ENCODE peak calls at places on chromosomes 11 and 22, in seven cellular contexts. One of them, this sample, is unnamed.

GRCh38 chr11:111598546-111598945 is 3.7 kb upstream of the SIK2 start:
- DNase-seq in mesenchymal stem cell: no peak
- DNase-seq in IMR-90: peak
- DNase-seq in neuronal stem cell: no peak
- DNase-seq in H1: no peak
- DNase-seq in trophoblast cell: no peak
- DNase-seq in mesendoderm: no peak
- DNase-seq in this sample: no peak

GRCh38 chr11:61512435-61512834 is 3.9 kb downstream of the LRRC10B start:
- DNase-seq in mesenchymal stem cell: no peak
- DNase-seq in IMR-90: no peak
- DNase-seq in neuronal stem cell: no peak
- DNase-seq in H1: no peak
- DNase-seq in trophoblast cell: no peak
- DNase-seq in mesendoderm: no peak
- DNase-seq in this sample: no peak

GRCh38 chr11:81966340-81966739 is 767.3 kb downstream of the FAM181B start:
- DNase-seq in mesenchymal stem cell: no peak
- DNase-seq in IMR-90: no peak
- DNase-seq in neuronal stem cell: no peak
- DNase-seq in H1: no peak
- DNase-seq in trophoblast cell: no peak
- DNase-seq in mesendoderm: no peak
- DNase-seq in this sample: no peak

GRCh38 chr11:22337571-22338464 is at the start of gene SLC17A6:
- DNase-seq in mesenchymal stem cell: peak
- DNase-seq in IMR-90: peak
- DNase-seq in neuronal stem cell: peak
- DNase-seq in H1: no peak
- DNase-seq in trophoblast cell: peak
- DNase-seq in mesendoderm: peak
- DNase-seq in this sample: peak

GRCh38 chr22:27609411-27610029 is 192.0 kb downstream of the MN1 start:
- DNase-seq in mesenchymal stem cell: no peak
- DNase-seq in IMR-90: no peak
- DNase-seq in neuronal stem cell: peak
- DNase-seq in H1: no peak
- DNase-seq in trophoblast cell: no peak
- DNase-seq in mesendoderm: no peak
- DNase-seq in this sample: no peak

GRCh38 chr11:134800826-134801225 is 388.8 kb upstream of the B3GAT1 start:
- DNase-seq in mesenchymal stem cell: no peak
- DNase-seq in IMR-90: no peak
- DNase-seq in neuronal stem cell: no peak
- DNase-seq in H1: no peak
- DNase-seq in trophoblast cell: no peak
- DNase-seq in mesendoderm: no peak
- DNase-seq in this sample: no peak

GRCh38 chr11:19674420-19674819 is 38.2 kb upstream of the NAV2 start:
- DNase-seq in mesenchymal stem cell: no peak
- DNase-seq in IMR-90: no peak
- DNase-seq in neuronal stem cell: no peak
- DNase-seq in H1: no peak
- DNase-seq in trophoblast cell: no peak
- DNase-seq in mesendoderm: peak
- DNase-seq in this sample: no peak

GRCh38 chr11:64025205-64025604 is 10.5 kb upstream of the FLRT1 start:
- DNase-seq in mesenchymal stem cell: no peak
- DNase-seq in IMR-90: no peak
- DNase-seq in neuronal stem cell: no peak
- DNase-seq in H1: no peak
- DNase-seq in trophoblast cell: no peak
- DNase-seq in mesendoderm: peak
- DNase-seq in this sample: peak

GRCh38 chr11:70500076-70500847 is 101.9 kb downstream of the CTTN start:
- DNase-seq in mesenchymal stem cell: no peak
- DNase-seq in IMR-90: no peak
- DNase-seq in neuronal stem cell: no peak
- DNase-seq in H1: no peak
- DNase-seq in trophoblast cell: no peak
- DNase-seq in mesendoderm: no peak
- DNase-seq in this sample: no peak

GRCh38 chr22:22745225-22746060 is 101.0 kb downstream of the GGTLC2 start:
- DNase-seq in mesenchymal stem cell: no peak
- DNase-seq in IMR-90: peak
- DNase-seq in neuronal stem cell: peak
- DNase-seq in H1: no peak
- DNase-seq in trophoblast cell: peak
- DNase-seq in mesendoderm: peak
- DNase-seq in this sample: peak

GRCh38 chr11:76232026-76232665 is 25.8 kb upstream of the WNT11 start:
- DNase-seq in mesenchymal stem cell: no peak
- DNase-seq in IMR-90: no peak
- DNase-seq in neuronal stem cell: no peak
- DNase-seq in H1: no peak
- DNase-seq in trophoblast cell: no peak
- DNase-seq in mesendoderm: no peak
- DNase-seq in this sample: no peak

GRCh38 chr11:102528618-102529017 is 1.9 kb downstream of the MMP7 start:
- DNase-seq in mesenchymal stem cell: no peak
- DNase-seq in IMR-90: peak
- DNase-seq in neuronal stem cell: no peak
- DNase-seq in H1: no peak
- DNase-seq in trophoblast cell: no peak
- DNase-seq in mesendoderm: no peak
- DNase-seq in this sample: no peak

GRCh38 chr22:47043835-47044721 is 281.6 kb downstream of the TBC1D22A start:
- DNase-seq in mesenchymal stem cell: peak
- DNase-seq in IMR-90: peak
- DNase-seq in neuronal stem cell: no peak
- DNase-seq in H1: no peak
- DNase-seq in trophoblast cell: peak
- DNase-seq in mesendoderm: no peak
- DNase-seq in this sample: peak

GRCh38 chr11:134474070-134474860 is 62.2 kb upstream of the B3GAT1 start:
- DNase-seq in mesenchymal stem cell: no peak
- DNase-seq in IMR-90: no peak
- DNase-seq in neuronal stem cell: no peak
- DNase-seq in H1: no peak
- DNase-seq in trophoblast cell: no peak
- DNase-seq in mesendoderm: no peak
- DNase-seq in this sample: peak

GRCh38 chr11:101914349-101914736 is 467 bp upstream of the CEP126 start:
- DNase-seq in mesenchymal stem cell: peak
- DNase-seq in IMR-90: peak
- DNase-seq in neuronal stem cell: peak
- DNase-seq in H1: no peak
- DNase-seq in trophoblast cell: peak
- DNase-seq in mesendoderm: peak
- DNase-seq in this sample: no peak

GRCh38 chr22:22374579-22374978 is 130.0 kb downstream of the VPREB1 start:
- DNase-seq in mesenchymal stem cell: no peak
- DNase-seq in IMR-90: no peak
- DNase-seq in neuronal stem cell: no peak
- DNase-seq in H1: no peak
- DNase-seq in trophoblast cell: no peak
- DNase-seq in mesendoderm: no peak
- DNase-seq in this sample: no peak

GRCh38 chr22:40624770-40625169 is 11.7 kb downstream of the MRTFA start:
- DNase-seq in mesenchymal stem cell: no peak
- DNase-seq in IMR-90: no peak
- DNase-seq in neuronal stem cell: no peak
- DNase-seq in H1: no peak
- DNase-seq in trophoblast cell: no peak
- DNase-seq in mesendoderm: no peak
- DNase-seq in this sample: no peak

GRCh38 chr11:74707182-74707581 is 24.0 kb downstream of the CHRDL2 start:
- DNase-seq in mesenchymal stem cell: no peak
- DNase-seq in IMR-90: no peak
- DNase-seq in neuronal stem cell: no peak
- DNase-seq in H1: no peak
- DNase-seq in trophoblast cell: no peak
- DNase-seq in mesendoderm: no peak
- DNase-seq in this sample: no peak

GRCh38 chr11:28674432-28675076 is 566.4 kb downstream of the METTL15 start:
- DNase-seq in mesenchymal stem cell: peak
- DNase-seq in IMR-90: peak
- DNase-seq in neuronal stem cell: peak
- DNase-seq in H1: peak
- DNase-seq in trophoblast cell: no peak
- DNase-seq in mesendoderm: peak
- DNase-seq in this sample: peak

GRCh38 chr11:46489668-46490560 is 98.3 kb upstream of the CHRM4 start:
- DNase-seq in mesenchymal stem cell: peak
- DNase-seq in IMR-90: peak
- DNase-seq in neuronal stem cell: no peak
- DNase-seq in H1: peak
- DNase-seq in trophoblast cell: peak
- DNase-seq in mesendoderm: peak
- DNase-seq in this sample: peak

GRCh38 chr11:74949748-74950127 is 672 bp downstream of the SPCS2 start:
- DNase-seq in mesenchymal stem cell: peak
- DNase-seq in IMR-90: peak
- DNase-seq in neuronal stem cell: no peak
- DNase-seq in H1: no peak
- DNase-seq in trophoblast cell: peak
- DNase-seq in mesendoderm: peak
- DNase-seq in this sample: no peak

GRCh38 chr22:39108487-39108886 is 11.4 kb downstream of the APOBEC3H start:
- DNase-seq in mesenchymal stem cell: no peak
- DNase-seq in IMR-90: no peak
- DNase-seq in neuronal stem cell: no peak
- DNase-seq in H1: no peak
- DNase-seq in trophoblast cell: no peak
- DNase-seq in mesendoderm: no peak
- DNase-seq in this sample: no peak

GRCh38 chr22:37983860-37984791 is at the start of gene SOX10:
- DNase-seq in mesenchymal stem cell: no peak
- DNase-seq in IMR-90: no peak
- DNase-seq in neuronal stem cell: no peak
- DNase-seq in H1: no peak
- DNase-seq in trophoblast cell: no peak
- DNase-seq in mesendoderm: peak
- DNase-seq in this sample: peak

GRCh38 chr11:122226810-122227379 is 110.9 kb upstream of the BLID start:
- DNase-seq in mesenchymal stem cell: no peak
- DNase-seq in IMR-90: no peak
- DNase-seq in neuronal stem cell: no peak
- DNase-seq in H1: no peak
- DNase-seq in trophoblast cell: no peak
- DNase-seq in mesendoderm: no peak
- DNase-seq in this sample: no peak

GRCh38 chr11:61949169-61950034 is 749 bp upstream of the BEST1 start:
- DNase-seq in mesenchymal stem cell: peak
- DNase-seq in IMR-90: peak
- DNase-seq in neuronal stem cell: no peak
- DNase-seq in H1: peak
- DNase-seq in trophoblast cell: peak
- DNase-seq in mesendoderm: peak
- DNase-seq in this sample: peak

GRCh38 chr22:43925433-43926348 is 2.1 kb downstream of the PNPLA3 start:
- DNase-seq in mesenchymal stem cell: peak
- DNase-seq in IMR-90: no peak
- DNase-seq in neuronal stem cell: peak
- DNase-seq in H1: no peak
- DNase-seq in trophoblast cell: no peak
- DNase-seq in mesendoderm: peak
- DNase-seq in this sample: peak

DNA sequence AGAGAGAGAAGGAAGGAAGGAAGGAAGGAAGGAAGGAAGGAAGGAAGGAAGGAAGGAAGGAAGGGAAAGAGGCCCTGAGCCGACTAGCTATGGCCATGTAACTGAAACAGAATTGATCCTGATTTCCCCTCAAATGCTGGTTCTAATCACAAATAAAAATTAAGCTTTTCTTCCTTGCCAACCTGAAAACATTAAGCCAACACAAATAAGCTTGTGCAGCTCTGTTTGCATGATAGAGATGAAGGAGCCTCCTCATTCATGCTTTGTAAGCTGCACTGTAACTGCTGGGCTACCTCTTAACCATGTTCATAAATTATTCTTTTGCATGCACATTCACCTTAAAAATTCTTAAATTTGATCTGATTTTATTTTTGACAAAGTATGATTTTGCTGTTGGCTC is 27.7 kb upstream of the APOL5 start:
- DNase-seq in mesenchymal stem cell: no peak
- DNase-seq in IMR-90: no peak
- DNase-seq in neuronal stem cell: no peak
- DNase-seq in H1: no peak
- DNase-seq in trophoblast cell: no peak
- DNase-seq in mesendoderm: no peak
- DNase-seq in this sample: no peak
- H2BK120ac ChIP-seq in mesenchymal stem cell: no peak
- H2BK120ac ChIP-seq in IMR-90: no peak
- H2BK120ac ChIP-seq in neuronal stem cell: no peak
- H2BK120ac ChIP-seq in H1: no peak
- H2BK120ac ChIP-seq in trophoblast cell: no peak
- H2BK120ac ChIP-seq in mesendoderm: no peak
- H2BK120ac ChIP-seq in this sample: no peak

DNA sequence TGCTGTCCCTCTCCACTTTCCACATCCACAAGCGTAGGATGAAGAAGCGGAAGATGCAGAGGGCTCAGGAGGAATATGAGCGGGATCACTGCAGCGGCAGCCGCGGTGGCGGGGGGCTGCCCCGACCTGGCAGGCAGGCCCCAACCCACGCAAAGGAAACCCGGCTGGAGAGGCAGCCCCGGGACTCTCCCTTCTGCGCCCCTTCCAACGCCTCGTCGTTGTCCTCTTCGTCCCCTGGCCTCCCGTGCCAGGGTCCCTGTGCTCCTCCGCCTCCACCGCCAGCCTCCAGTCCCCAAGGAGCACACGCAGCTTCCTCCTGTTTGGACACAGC is 1.8 kb downstream of the C11orf87 start:
- DNase-seq in mesenchymal stem cell: no peak
- DNase-seq in IMR-90: no peak
- DNase-seq in neuronal stem cell: no peak
- DNase-seq in H1: no peak
- DNase-seq in trophoblast cell: no peak
- DNase-seq in mesendoderm: no peak
- DNase-seq in this sample: no peak
- H2BK120ac ChIP-seq in mesenchymal stem cell: no peak
- H2BK120ac ChIP-seq in IMR-90: no peak
- H2BK120ac ChIP-seq in neuronal stem cell: no peak
- H2BK120ac ChIP-seq in H1: no peak
- H2BK120ac ChIP-seq in trophoblast cell: no peak
- H2BK120ac ChIP-seq in mesendoderm: no peak
- H2BK120ac ChIP-seq in this sample: no peak

GRCh38 chr11:125372088-125372487 is 124.0 kb downstream of the FEZ1 start:
- DNase-seq in mesenchymal stem cell: no peak
- DNase-seq in IMR-90: no peak
- DNase-seq in neuronal stem cell: no peak
- DNase-seq in H1: no peak
- DNase-seq in trophoblast cell: no peak
- DNase-seq in mesendoderm: no peak
- DNase-seq in this sample: no peak
- H2BK120ac ChIP-seq in mesenchymal stem cell: no peak
- H2BK120ac ChIP-seq in IMR-90: no peak
- H2BK120ac ChIP-seq in neuronal stem cell: no peak
- H2BK120ac ChIP-seq in H1: peak
- H2BK120ac ChIP-seq in trophoblast cell: no peak
- H2BK120ac ChIP-seq in mesendoderm: no peak
- H2BK120ac ChIP-seq in this sample: no peak

GRCh38 chr11:113248702-113249490 is 65.5 kb upstream of the TTC12 start:
- DNase-seq in mesenchymal stem cell: no peak
- DNase-seq in IMR-90: no peak
- DNase-seq in neuronal stem cell: no peak
- DNase-seq in H1: no peak
- DNase-seq in trophoblast cell: no peak
- DNase-seq in mesendoderm: peak
- DNase-seq in this sample: no peak
- H2BK120ac ChIP-seq in mesenchymal stem cell: no peak
- H2BK120ac ChIP-seq in IMR-90: no peak
- H2BK120ac ChIP-seq in neuronal stem cell: no peak
- H2BK120ac ChIP-seq in H1: no peak
- H2BK120ac ChIP-seq in trophoblast cell: no peak
- H2BK120ac ChIP-seq in mesendoderm: no peak
- H2BK120ac ChIP-seq in this sample: no peak

This sample was measured in H9.